ENCODE peak calls at places on chromosomes 11 and 22, in five cellular contexts. C is stimulated activated CD4-positive, alpha-beta T cell treated with anti-CD3 and anti-CD28 coated beads, Interleukin-1b, Interleukin-23, amount 100 ng/mL, for 1 hour; W is RCC 7860; Q is Caki2; F is non-pigmented ciliary epithelial cell. M is an unnamed sample.

GRCh38 chr11:1433977-1434640 is 44.4 kb downstream of the BRSK2 start:
- DNase-seq in W (no peak), Q (no peak), F (no peak), C (no peak), M (no peak)

GRCh38 chr11:77046060-77046501 is 11.9 kb downstream of the B3GNT6 start:
- DNase-seq in W (no peak), C (peak), Q (no peak), F (no peak), M (peak)

GRCh38 chr11:20156280-20156875 is 3.9 kb downstream of the DBX1 start:
- DNase-seq in Q (no peak), F (no peak), W (no peak), C (no peak), M (no peak)

GRCh38 chr11:47216141-47216798 is 1.5 kb downstream of the DDB2 start:
- DNase-seq in W (peak), Q (peak), F (peak), C (peak), M (no peak)

GRCh38 chr11:23404225-23405160 is 544.2 kb upstream of the CCDC179 start:
- DNase-seq in F (no peak), Q (no peak), C (no peak), W (no peak), M (no peak)

GRCh38 chr11:27347949-27348879 is 14.8 kb downstream of the CCDC34 start:
- DNase-seq in F (no peak), W (no peak), C (no peak), Q (no peak), M (no peak)

GRCh38 chr11:85745626-85746025 is 59.6 kb upstream of the CCDC89 start:
- DNase-seq in Q (no peak), W (no peak), F (no peak), C (no peak), M (no peak)

GRCh38 chr11:2792376-2793250 is 92.8 kb upstream of the KCNQ1OT1 start:
- DNase-seq in F (no peak), W (no peak), C (no peak), Q (no peak), M (no peak)

GRCh38 chr11:17734418-17734911 is at the start of gene KCNC1:
- DNase-seq in C (no peak), Q (peak), W (no peak), F (no peak), M (no peak)

GRCh38 chr22:46250783-46251125 is 661 bp upstream of the CDPF1 start:
- DNase-seq in Q (no peak), C (no peak), W (no peak), F (no peak), M (no peak)

GRCh38 chr11:19013181-19013857 is 47.2 kb downstream of the MRGPRX2 start:
- DNase-seq in F (no peak), Q (no peak), W (no peak), C (no peak), M (no peak)

GRCh38 chr22:44424867-44425351 is 73.1 kb downstream of the RTL6 start:
- DNase-seq in Q (no peak), C (no peak), W (no peak), F (no peak), M (no peak)

GRCh38 chr11:74417379-74417804 is 19.2 kb upstream of the PGM2L1 start:
- DNase-seq in F (no peak), W (peak), Q (peak), C (no peak), M (peak)